ENCODE peak calls at places on chromosomes 12 and 14, in ten cellular contexts. M is upper lobe of right lung, V is neural progenitor cell, F is transverse colon, E is OCI-LY7, D is mammary epithelial cell, Q is GM23338, L is testis, U is Panc1, H is K562. A is an unnamed sample.
A peak's percentile ranks its signal among the peaks of the same experiment; 100 is the strongest.

GRCh38 chr12:102682698-102683289 is 202.4 kb upstream of the IGF1 start:
- DNase-seq in U (no peak), L (no peak), H (no peak), F (no peak), M (no peak), V (no peak), Q (no peak), D (no peak), E (no peak), A (no peak)

GRCh38 chr12:45558353-45558752 is 171.2 kb upstream of the ARID2 start:
- DNase-seq in M (no peak), D (no peak), F (no peak), V (no peak), H (no peak), U (no peak), E (no peak), L (no peak), Q (no peak), A (no peak)

GRCh38 chr12:66397574-66397973 is 95.3 kb downstream of the HELB start:
- DNase-seq in H (no peak), V (no peak), L (no peak), D (no peak), F (no peak), U (no peak), E (no peak), M (no peak), Q (no peak), A (no peak)

GRCh38 chr14:31886161-31886835 is 190.8 kb upstream of the ARHGAP5 start:
- DNase-seq in E (no peak), M (no peak), H (no peak), U (no peak), D (no peak), F (no peak), L (no peak), V (no peak), Q (no peak), A (no peak)

GRCh38 chr14:67859169-67859749 is 39.7 kb downstream of the RAD51B start:
- DNase-seq in H (no peak), E (no peak), M (no peak), U (no peak), Q (no peak), D (no peak), V (no peak), F (no peak), L (no peak), A (no peak)

GRCh38 chr12:19546027-19546426 is 106.7 kb downstream of the AEBP2 start:
- DNase-seq in M (no peak), U (no peak), Q (no peak), E (no peak), L (no peak), D (no peak), H (no peak), F (no peak), V (no peak), A (no peak)

GRCh38 chr12:77133566-77133965 is 68.2 kb upstream of the E2F7 start:
- DNase-seq in E (peak; percentile 39), D (peak; percentile 58), Q (peak; percentile 86), F (peak; percentile 11), M (no peak), U (no peak), L (peak; percentile 52), V (peak; percentile 84), H (no peak), A (no peak)

GRCh38 chr12:52402873-52403510 is 3.1 kb downstream of the KRT82 start:
- DNase-seq in E (no peak), U (no peak), D (no peak), V (no peak), M (no peak), Q (no peak), L (no peak), F (no peak), H (no peak), A (no peak)

DNA sequence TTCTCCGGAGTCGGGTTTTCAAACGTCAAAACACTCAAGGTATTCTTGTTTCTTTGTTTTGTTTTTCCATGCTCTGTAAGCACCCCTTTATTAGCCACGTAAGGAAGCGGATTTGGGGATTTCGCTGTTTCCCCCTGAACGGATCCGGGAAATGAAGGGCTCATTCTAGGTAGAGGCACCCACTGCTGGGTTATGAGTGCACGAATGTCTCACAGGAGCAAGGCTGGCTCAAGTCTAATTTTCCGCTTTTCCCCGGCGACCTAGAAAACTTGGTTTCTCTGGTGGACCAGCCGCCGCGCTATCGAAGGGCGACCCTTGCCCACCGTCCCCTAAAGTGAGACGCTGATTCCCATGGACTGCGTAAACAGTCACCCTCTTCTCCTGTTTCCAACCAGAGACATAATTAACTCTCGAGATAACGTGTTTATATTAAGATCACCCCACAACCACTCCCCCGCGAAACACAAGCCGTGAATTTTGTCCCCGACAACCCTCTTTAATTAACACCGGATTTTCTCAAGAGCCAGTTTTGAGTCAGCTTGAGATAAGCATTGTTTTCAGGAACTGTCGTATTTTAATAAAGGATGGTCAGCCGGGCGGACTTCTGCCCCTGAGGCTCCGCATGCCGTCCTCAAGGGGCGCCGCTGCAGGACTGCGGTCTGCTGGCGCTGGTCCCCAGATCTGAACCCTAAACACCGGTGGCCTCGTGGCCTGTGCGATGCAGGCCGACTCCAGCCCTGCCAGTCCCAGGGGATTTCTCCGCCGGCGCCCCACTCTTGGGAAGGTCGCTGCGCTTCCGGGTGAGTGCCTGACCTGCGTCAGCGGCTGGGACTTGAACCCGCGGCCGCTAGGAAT is 523 bp upstream of the ABCC9 start:
- DNase-seq in H (no peak), D (no peak), E (no peak), V (peak; percentile 79), U (no peak), L (peak; percentile 15), Q (peak; percentile 81), M (peak; percentile 78), F (peak; percentile 45), A (peak; percentile 82)
- TF ChIP-seq CTCF in H (no peak), D (peak; percentile 1), E (no peak), V (peak; percentile 61), U (no peak), L (no peak), Q (peak; percentile 57), M (peak; percentile 51), F (peak; percentile 59), A (peak; percentile 63)

GRCh38 chr14:69648480-69649414 is 37.4 kb downstream of the SUSD6 start:
- DNase-seq in D (no peak), Q (no peak), F (no peak), U (peak; percentile 39), V (no peak), H (no peak), M (no peak), E (peak; percentile 50), L (no peak), A (no peak)

GRCh38 chr14:69650948-69651369 is 39.6 kb downstream of the SUSD6 start:
- DNase-seq in D (peak; percentile 67), Q (no peak), L (no peak), M (no peak), V (no peak), E (no peak), H (no peak), F (no peak), U (no peak), A (no peak)

GRCh38 chr14:69651653-69652052 is 40.3 kb downstream of the SUSD6 start:
- DNase-seq in Q (no peak), V (no peak), U (no peak), M (no peak), E (no peak), F (no peak), H (no peak), D (peak; percentile 54), L (no peak), A (no peak)

GRCh38 chr14:69654109-69654508 is 42.7 kb downstream of the SUSD6 start:
- DNase-seq in Q (no peak), M (no peak), U (no peak), E (no peak), F (peak; percentile 54), L (no peak), V (no peak), H (no peak), D (peak; percentile 81), A (no peak)

DNA sequence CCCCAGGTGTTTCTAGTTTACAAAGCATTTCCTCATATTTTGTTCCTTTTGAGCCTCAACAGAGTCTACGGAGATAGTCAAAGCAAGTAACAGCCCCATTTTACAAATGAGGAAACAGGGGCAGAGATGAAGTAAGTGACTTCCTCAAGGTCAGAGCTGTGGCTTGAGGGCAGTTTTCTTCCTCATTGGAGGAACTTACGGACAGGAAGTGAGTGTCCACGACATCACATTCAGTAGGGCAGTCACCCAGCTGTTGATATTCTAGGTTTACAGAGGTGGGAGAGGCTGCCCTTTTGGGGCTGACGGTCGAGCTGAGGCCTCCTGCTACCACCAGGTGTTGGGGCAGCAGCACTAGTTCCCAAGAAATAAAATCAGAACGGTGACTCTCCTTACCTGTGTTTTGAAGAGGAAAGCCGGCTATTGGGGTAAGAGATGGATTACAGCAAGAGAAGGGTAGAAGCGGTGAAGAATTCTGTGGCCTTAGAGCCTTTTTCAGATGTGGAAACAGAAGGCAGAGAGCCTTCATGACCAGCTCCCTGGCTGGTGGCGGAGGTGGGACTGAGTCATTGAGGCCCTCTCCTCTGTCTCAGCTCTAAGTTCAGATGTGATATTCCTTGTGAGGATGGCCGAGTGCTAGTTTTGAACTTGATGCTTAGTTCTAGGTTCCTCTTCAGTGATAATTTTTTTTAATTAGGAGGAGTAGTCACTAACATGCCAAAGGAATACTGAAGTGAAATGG is 41.7 kb downstream of the SUSD6 start:
- DNase-seq in H (no peak), L (no peak), D (no peak), M (no peak), F (peak; percentile 55), E (peak; percentile 77), U (no peak), V (no peak), Q (no peak), A (no peak)
- H3K4me1 ChIP-seq in H (peaks cover 18% of the 10 kb centered on the region), L (peaks cover 54% of the 10 kb centered on the region), D (peaks cover 68% of the 10 kb centered on the region), M (peaks cover 96% of the 10 kb centered on the region), F (peaks cover 71% of the 10 kb centered on the region), E (peaks cover 83% of the 10 kb centered on the region), U (peaks cover 9% of the 10 kb centered on the region), V (peaks cover 27% of the 10 kb centered on the region), Q (peaks cover 34% of the 10 kb centered on the region), A (peaks cover 93% of the 10 kb centered on the region)

GRCh38 chr12:13229504-13229903 is 33.0 kb downstream of the EMP1 start:
- DNase-seq in V (peak; percentile 11), L (no peak), Q (peak; percentile 15), E (no peak), D (no peak), H (no peak), M (no peak), U (no peak), F (no peak), A (no peak)
- TF ChIP-seq CTCF in V (no peak), L (no peak), Q (no peak), E (no peak), D (peak; percentile 7), H (no peak), M (no peak), U (no peak), F (no peak), A (no peak)

GRCh38 chr14:61570961-61571299 is 124.4 kb upstream of the HIF1A start:
- DNase-seq in M (no peak), U (no peak), D (no peak), V (no peak), F (no peak), L (no peak), E (no peak), Q (no peak), H (no peak), A (no peak)

GRCh38 chr14:61569308-61569707 is 126.0 kb upstream of the HIF1A start:
- DNase-seq in D (no peak), E (peak; percentile 42), M (no peak), U (no peak), F (no peak), H (no peak), Q (no peak), V (no peak), L (no peak), A (no peak)

GRCh38 chr14:61570188-61570960 is 124.9 kb upstream of the HIF1A start:
- DNase-seq in Q (no peak), L (no peak), M (no peak), E (no peak), D (no peak), U (no peak), F (no peak), H (no peak), V (no peak), A (no peak)

GRCh38 chr14:61568572-61569011 is 126.7 kb upstream of the HIF1A start:
- DNase-seq in M (peak; percentile 72), U (no peak), E (peak; percentile 98), L (no peak), F (peak; percentile 69), D (no peak), H (no peak), V (peak; percentile 58), Q (peak; percentile 72), A (no peak)

GRCh38 chr14:61569783-61570182 is 125.5 kb upstream of the HIF1A start:
- DNase-seq in E (peak; percentile 35), D (peak; percentile 95), V (no peak), F (no peak), M (peak; percentile 76), L (no peak), U (no peak), H (no peak), Q (no peak), A (peak; percentile 70)
- H3K4me1 ChIP-seq in E (peaks cover 66% of the 10 kb centered on the region), D (peaks cover 68% of the 10 kb centered on the region), V (peaks cover 48% of the 10 kb centered on the region), F (peaks cover 23% of the 10 kb centered on the region), M (peaks cover 41% of the 10 kb centered on the region), L (peaks cover 32% of the 10 kb centered on the region), U (peaks cover 6% of the 10 kb centered on the region), H (peaks cover 6% of the 10 kb centered on the region), Q (peaks cover 22% of the 10 kb centered on the region), A (peaks cover 56% of the 10 kb centered on the region)